ENCODE peak calls at places on chromosome 7, in ten cellular contexts. A is CD4-positive, alpha-beta T cell; K is stimulated activated CD4-positive, alpha-beta T cell treated with anti-CD3 and anti-CD28 coated beads, Interleukin-1b, Interleukin-23, amount 100 ng/mL, for 1 hour; D is RCC 7860; H is posterior cingulate gyrus; Q is psoas muscle; W is A172; V is EL; R is stimulated activated CD8-positive, alpha-beta memory T cell treated with anti-CD3 and anti-CD28 coated beads, Interleukin-7, amount 100 ng/mL, for 24 hours; J is CD8-positive, alpha-beta memory T cell. M is an unnamed sample.
A peak's percentile ranks its signal among the peaks of the same experiment; 100 is the strongest.

GRCh38 chr7:128841961-128842673 is 11.9 kb downstream of the FLNC start:
- DNase-seq in V (peak; percentile 45), W (no peak), R (peak; percentile 20), Q (peak; percentile 73), D (peak; percentile 20), H (peak; percentile 11), J (peak; percentile 35), A (peak; percentile 49), K (no peak), M (peak; percentile 89)

GRCh38 chr7:1040790-1041189 is 3.6 kb upstream of the GPR146 start:
- DNase-seq in R (no peak), W (no peak), Q (no peak), A (no peak), H (peak; percentile 62), D (no peak), J (no peak), V (peak; percentile 65), K (no peak), M (no peak)

GRCh38 chr7:39709768-39710291 is 86.5 kb downstream of the RALA start:
- DNase-seq in H (peak; percentile 23), W (no peak), V (no peak), R (no peak), J (no peak), Q (no peak), K (no peak), A (no peak), D (no peak), M (peak; percentile 43)

GRCh38 chr7:39987641-39988347 is 37.7 kb downstream of the CDK13 start:
- DNase-seq in W (no peak), A (no peak), J (peak; percentile 10), R (no peak), Q (no peak), V (no peak), D (no peak), H (peak; percentile 46), K (no peak), M (no peak)

GRCh38 chr7:151795168-151795754 is 81.7 kb downstream of the PRKAG2 start:
- DNase-seq in H (peak; percentile 74), J (peak; percentile 38), A (no peak), D (peak; percentile 87), K (no peak), W (no peak), V (no peak), Q (no peak), R (peak; percentile 59), M (peak; percentile 59)

GRCh38 chr7:16651391-16652254 is 5.6 kb downstream of the BZW2 start:
- DNase-seq in J (no peak), A (no peak), K (no peak), D (no peak), R (no peak), W (no peak), Q (no peak), V (no peak), H (no peak), M (no peak)

GRCh38 chr7:70346844-70347462 is 748.7 kb downstream of the AUTS2 start:
- DNase-seq in K (no peak), R (no peak), V (no peak), Q (no peak), J (no peak), A (no peak), D (no peak), W (no peak), H (no peak), M (no peak)

GRCh38 chr7:41416208-41416595 is 286.7 kb downstream of the INHBA start:
- DNase-seq in A (no peak), Q (no peak), J (no peak), K (no peak), H (no peak), V (no peak), R (no peak), D (no peak), W (no peak), M (no peak)

GRCh38 chr7:26216044-26216443 is 14.5 kb downstream of the CBX3 start:
- DNase-seq in A (no peak), R (no peak), J (no peak), W (no peak), H (no peak), K (no peak), Q (no peak), D (no peak), V (no peak), M (no peak)

GRCh38 chr7:107940951-107941350 is 50.0 kb downstream of the DLD start:
- DNase-seq in A (no peak), J (no peak), W (no peak), R (no peak), D (no peak), Q (no peak), K (no peak), V (no peak), H (no peak), M (no peak)

GRCh38 chr7:54813398-54813797 is 54.4 kb upstream of the SEC61G start:
- DNase-seq in V (no peak), Q (peak; percentile 50), J (no peak), H (no peak), D (no peak), A (no peak), R (no peak), K (no peak), W (no peak), M (no peak)

GRCh38 chr7:140009735-140010134 is 53.0 kb downstream of the PARP12 start:
- DNase-seq in J (no peak), V (no peak), D (no peak), W (no peak), K (no peak), R (no peak), H (no peak), Q (no peak), A (no peak), M (no peak)

GRCh38 chr7:134245253-134245652 is 71.5 kb downstream of the SLC35B4 start:
- DNase-seq in V (no peak), H (no peak), A (no peak), W (no peak), J (no peak), K (no peak), R (no peak), Q (no peak), D (no peak), M (no peak)

GRCh38 chr7:20862554-20862953 is 75.9 kb upstream of the SP8 start:
- DNase-seq in K (no peak), R (no peak), A (no peak), D (no peak), H (no peak), Q (no peak), J (no peak), W (no peak), V (no peak), M (no peak)

GRCh38 chr7:152851881-152852417 is 92.4 kb downstream of the ACTR3B start:
- DNase-seq in K (no peak), W (no peak), J (no peak), D (no peak), V (no peak), H (no peak), A (no peak), Q (no peak), R (no peak), M (no peak)

GRCh38 chr7:79452032-79452494 is 1.4 kb downstream of the MAGI2 start:
- DNase-seq in H (peak; percentile 91), V (peak; percentile 92), R (peak; percentile 17), W (peak; percentile 69), Q (peak; percentile 84), D (peak; percentile 51), J (no peak), A (no peak), K (no peak), M (no peak)

GRCh38 chr7:80089341-80089740 is 45.3 kb upstream of the GNAI1 start:
- DNase-seq in J (no peak), H (no peak), A (no peak), W (no peak), V (no peak), R (no peak), D (no peak), Q (no peak), K (no peak), M (no peak)

GRCh38 chr7:106952658-106953231 is 87.7 kb downstream of the PIK3CG start:
- DNase-seq in J (no peak), K (no peak), A (no peak), D (no peak), V (no peak), Q (peak; percentile 17), W (peak; percentile 36), R (no peak), H (peak; percentile 18), M (no peak)

GRCh38 chr7:137990251-137990901 is 11.5 kb downstream of the CREB3L2 start:
- DNase-seq in A (no peak), R (no peak), J (no peak), D (peak; percentile 91), H (no peak), V (peak; percentile 95), Q (no peak), K (no peak), W (no peak), M (no peak)

GRCh38 chr7:128035712-128036111 is 4.5 kb upstream of the LRRC4 start:
- DNase-seq in H (no peak), A (no peak), R (no peak), V (peak; percentile 22), W (no peak), J (no peak), K (no peak), Q (no peak), D (no peak), M (no peak)

GRCh38 chr7:80136276-80137045 is 1.8 kb downstream of the GNAI1 start:
- DNase-seq in R (no peak), Q (no peak), J (no peak), K (no peak), V (peak; percentile 53), D (no peak), A (no peak), W (peak; percentile 44), H (no peak), M (no peak)

GRCh38 chr7:12951397-12951801 is 264.0 kb downstream of the ARL4A start:
- DNase-seq in A (no peak), H (no peak), Q (no peak), V (peak; percentile 67), R (no peak), J (no peak), D (peak; percentile 75), K (no peak), W (peak; percentile 89), M (no peak)

GRCh38 chr7:11369696-11370095 is 396.0 kb downstream of the PHF14 start:
- DNase-seq in J (no peak), H (no peak), V (no peak), D (no peak), K (no peak), Q (no peak), R (no peak), W (no peak), A (no peak), M (no peak)

GRCh38 chr7:47588704-47589225 is 6.9 kb upstream of the TNS3 start:
- DNase-seq in J (no peak), D (no peak), R (no peak), A (no peak), W (no peak), H (no peak), K (no peak), V (no peak), Q (no peak), M (peak; percentile 61)

GRCh38 chr7:136045181-136045580 is 68.0 kb upstream of the MTPN start:
- DNase-seq in D (no peak), R (no peak), H (no peak), Q (no peak), A (no peak), K (no peak), J (no peak), W (no peak), V (no peak), M (no peak)

GRCh38 chr7:155412416-155413253 is 45.3 kb upstream of the EN2 start:
- DNase-seq in J (no peak), W (no peak), K (no peak), A (peak; percentile 4), V (peak; percentile 35), R (peak; percentile 43), H (peak; percentile 59), Q (no peak), D (no peak), M (peak; percentile 86)

GRCh38 chr7:4707134-4707651 is 25.1 kb downstream of the FOXK1 start:
- DNase-seq in Q (no peak), V (no peak), A (no peak), R (no peak), K (no peak), D (no peak), H (no peak), J (no peak), W (no peak), M (no peak)

GRCh38 chr7:139992353-139993054 is 70.2 kb downstream of the PARP12 start:
- DNase-seq in J (no peak), V (no peak), A (no peak), K (no peak), H (no peak), Q (no peak), R (no peak), D (no peak), W (no peak), M (no peak)

M was measured in GM20000.